ENCODE peak calls at places on chromosomes 12 and 14, in four cellular contexts. S is upper lobe of right lung, F is cardiac muscle cell, H is fibroblast of mammary gland. I is an unnamed sample.

GRCh38 chr12:46483572-46484395 is 111.2 kb upstream of the SLC38A2 start:
- DNase-seq in S (no peak), F (no peak), H (peak), I (no peak)

GRCh38 chr12:104691661-104692334 is 235.1 kb downstream of the CHST11 start:
- DNase-seq in S (no peak), F (no peak), H (no peak), I (no peak)

GRCh38 chr12:50132505-50133135 is 20.6 kb downstream of the COX14 start:
- DNase-seq in S (no peak), F (peak), H (peak), I (no peak)

GRCh38 chr14:72567226-72567625 is 326.7 kb downstream of the DPF3 start:
- DNase-seq in S (no peak), F (no peak), H (no peak), I (no peak)

GRCh38 chr14:104680056-104680805 is 9.2 kb upstream of the INF2 start:
- DNase-seq in S (peak), F (no peak), H (peak), I (peak)

GRCh38 chr12:53585726-53586125 is 40.5 kb downstream of the ATF7 start:
- DNase-seq in S (no peak), F (peak), H (no peak), I (no peak)

GRCh38 chr12:48750215-48750614 is 33.7 kb upstream of the CCNT1 start:
- DNase-seq in S (no peak), F (no peak), H (peak), I (no peak)

GRCh38 chr12:90064759-90065158 is 356.1 kb upstream of the ATP2B1 start:
- DNase-seq in S (no peak), F (no peak), H (peak), I (no peak)

GRCh38 chr14:51939727-51940126 is 49.6 kb upstream of the RTRAF start:
- DNase-seq in S (no peak), F (no peak), H (peak), I (no peak)

GRCh38 chr14:75221797-75222196 is 45.4 kb upstream of the TMED10 start:
- DNase-seq in S (no peak), F (no peak), H (no peak), I (no peak)

GRCh38 chr12:67925077-67925476 is 64.2 kb upstream of the IFNG-AS1 start:
- DNase-seq in S (no peak), F (no peak), H (peak), I (no peak)

GRCh38 chr12:103758310-103759089 is 82.5 kb downstream of the NT5DC3 start:
- DNase-seq in S (no peak), F (no peak), H (no peak), I (no peak)

GRCh38 chr12:115998119-115998633 is 279.3 kb downstream of the MED13L start:
- DNase-seq in S (no peak), F (peak), H (peak), I (peak)

GRCh38 chr14:105987563-105987962 is 461.2 kb downstream of the TMEM121 start:
- DNase-seq in S (no peak), F (no peak), H (no peak), I (no peak)

GRCh38 chr12:13194462-13195110 is 1.9 kb upstream of the EMP1 start:
- DNase-seq in S (no peak), F (no peak), H (peak), I (no peak)

GRCh38 chr14:105226198-105226597 is 22.1 kb upstream of the BTBD6 start:
- DNase-seq in S (no peak), F (no peak), H (no peak), I (no peak)

GRCh38 chr12:108570743-108571603 is 8.6 kb downstream of the ISCU start:
- DNase-seq in S (no peak), F (peak), H (peak), I (no peak)

GRCh38 chr12:117100251-117100650 is 1.0 kb upstream of the TESC start:
- DNase-seq in S (peak), F (peak), H (peak), I (peak)

GRCh38 chr12:95083471-95083870 is 10.1 kb upstream of the NR2C1 start:
- DNase-seq in S (no peak), F (no peak), H (peak), I (no peak)

GRCh38 chr12:122471324-122472226 is 29.2 kb downstream of the ZCCHC8 start:
- DNase-seq in S (no peak), F (peak), H (peak), I (peak)

GRCh38 chr14:54435500-54435981 is 5.6 kb downstream of the CNIH1 start:
- DNase-seq in S (no peak), F (no peak), H (peak), I (no peak)

GRCh38 chr12:116427200-116427932 is 131.8 kb upstream of the MAP1LC3B2 start:
- DNase-seq in S (no peak), F (peak), H (no peak), I (peak)

GRCh38 chr14:39406560-39406959 is 25.7 kb downstream of the FBXO33 start:
- DNase-seq in S (no peak), F (no peak), H (peak), I (no peak)

GRCh38 chr14:58395815-58396626 is at the start of gene TOMM20L:
- DNase-seq in S (peak), F (peak), H (peak), I (peak)

GRCh38 chr12:45464699-45465098 is 248.8 kb downstream of the ANO6 start:
- DNase-seq in S (no peak), F (peak), H (no peak), I (peak)

GRCh38 chr12:121981456-121981855 is 40.2 kb upstream of the BCL7A start:
- DNase-seq in S (no peak), F (no peak), H (no peak), I (no peak)

GRCh38 chr12:130644566-130644965 is 71.5 kb downstream of the RIMBP2 start:
- DNase-seq in S (no peak), F (no peak), H (no peak), I (no peak)

GRCh38 chr12:68334136-68334535 is 2.0 kb upstream of the MDM1 start:
- DNase-seq in S (no peak), F (no peak), H (no peak), I (peak)

GRCh38 chr14:103113303-103113702 is 10.0 kb upstream of the TNFAIP2 start:
- DNase-seq in S (no peak), F (no peak), H (no peak), I (no peak)

GRCh38 chr14:89207925-89208328 is 209.1 kb downstream of the FOXN3 start:
- DNase-seq in S (no peak), F (no peak), H (no peak), I (no peak)

GRCh38 chr12:86621957-86622356 is 365.8 kb upstream of the MGAT4C start:
- DNase-seq in S (no peak), F (no peak), H (no peak), I (no peak)

GRCh38 chr12:42759622-42760273 is 170.2 kb upstream of the PRICKLE1 start:
- DNase-seq in S (peak), F (no peak), H (peak), I (no peak)

GRCh38 chr12:104656921-104657320 is 200.2 kb downstream of the CHST11 start:
- DNase-seq in S (no peak), F (no peak), H (peak), I (no peak)

GRCh38 chr12:89840162-89840922 is 131.7 kb upstream of the ATP2B1 start:
- DNase-seq in S (no peak), F (no peak), H (peak), I (no peak)

GRCh38 chr14:92510972-92511371 is 2.6 kb upstream of the RIN3 start:
- DNase-seq in S (no peak), F (no peak), H (no peak), I (no peak)

GRCh38 chr12:28023156-28023887 is 50.8 kb upstream of the PTHLH start:
- DNase-seq in S (no peak), F (no peak), H (peak), I (peak)

GRCh38 chr12:115423546-115423987 is 739.6 kb upstream of the TBX3 start:
- DNase-seq in S (no peak), F (no peak), H (no peak), I (no peak)

GRCh38 chr12:131164096-131164872 is 210.6 kb downstream of the ADGRD1 start:
- DNase-seq in S (no peak), F (no peak), H (no peak), I (no peak)

GRCh38 chr12:66244446-66244845 is 55.4 kb downstream of the IRAK3 start:
- DNase-seq in S (no peak), F (no peak), H (peak), I (no peak)

GRCh38 chr14:52395728-52396127 is 81.6 kb downstream of the PTGER2 start:
- DNase-seq in S (no peak), F (no peak), H (no peak), I (no peak)

DNA sequence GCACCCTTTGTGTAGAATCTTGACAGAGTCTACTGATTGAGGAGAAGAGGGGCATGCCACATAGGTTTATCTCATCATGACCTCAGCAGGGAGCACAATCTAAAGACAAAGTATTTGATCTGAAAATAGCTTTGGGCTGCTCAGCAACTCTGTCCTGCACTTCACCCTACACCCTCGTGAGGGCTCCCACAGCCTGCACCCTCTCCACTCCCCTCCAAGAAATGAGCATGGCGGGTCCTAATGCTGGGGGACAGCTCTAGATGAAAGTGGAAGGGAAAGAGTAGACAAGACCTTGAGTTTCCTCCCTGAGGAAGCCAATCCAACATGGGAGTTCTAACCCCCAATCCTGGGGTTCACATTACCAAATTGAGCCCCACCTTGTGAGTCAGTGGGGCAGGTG is 10.7 kb upstream of the KRT5 start:
- DNase-seq in S (peak), F (no peak), H (no peak), I (no peak)
- TF ChIP-seq CTCF in S (no peak), F (no peak), H (no peak), I (no peak)

GRCh38 chr12:16076970-16077527 is 165.9 kb downstream of the DERA start:
- DNase-seq in S (no peak), F (no peak), H (no peak), I (no peak)

GRCh38 chr12:16075887-16076286 is 164.8 kb downstream of the DERA start:
- DNase-seq in S (no peak), F (no peak), H (no peak), I (no peak)

DNA sequence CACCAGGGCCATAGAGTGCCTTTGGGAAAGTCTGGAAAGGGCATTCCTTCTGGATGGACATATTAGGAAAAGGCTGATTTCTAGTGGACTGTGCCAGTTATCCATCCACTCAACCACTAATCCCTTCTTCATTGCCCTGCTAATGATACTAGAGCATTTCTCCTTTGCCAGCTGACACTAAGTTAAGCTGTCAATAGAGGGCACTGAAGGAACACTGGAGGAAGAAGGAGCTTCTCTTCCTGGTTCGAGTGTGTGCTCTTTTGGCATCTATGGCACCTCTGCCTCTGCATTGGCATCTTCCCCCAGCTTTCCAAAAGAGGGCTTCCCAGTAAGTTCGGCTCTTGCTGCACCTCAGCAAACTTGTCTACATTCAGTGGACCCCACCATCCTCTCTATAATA is 165.4 kb downstream of the DERA start:
- DNase-seq in S (no peak), F (peak), H (peak), I (peak)
- TF ChIP-seq CTCF in S (peak), F (peak), H (peak), I (peak)

GRCh38 chr12:5522358-5523335 is 90.7 kb downstream of the NTF3 start:
- DNase-seq in S (no peak), F (no peak), H (no peak), I (no peak)

GRCh38 chr12:5520037-5520436 is 88.1 kb downstream of the NTF3 start:
- DNase-seq in S (no peak), F (no peak), H (no peak), I (no peak)

GRCh38 chr12:5523396-5524115 is 91.6 kb downstream of the NTF3 start:
- DNase-seq in S (no peak), F (no peak), H (no peak), I (no peak)

GRCh38 chr12:5520831-5521230 is 88.9 kb downstream of the NTF3 start:
- DNase-seq in S (no peak), F (no peak), H (no peak), I (no peak)

GRCh38 chr12:5521456-5522325 is 89.8 kb downstream of the NTF3 start:
- DNase-seq in S (no peak), F (no peak), H (no peak), I (no peak)
- TF ChIP-seq CTCF in S (no peak), F (no peak), H (no peak), I (no peak)

DNA sequence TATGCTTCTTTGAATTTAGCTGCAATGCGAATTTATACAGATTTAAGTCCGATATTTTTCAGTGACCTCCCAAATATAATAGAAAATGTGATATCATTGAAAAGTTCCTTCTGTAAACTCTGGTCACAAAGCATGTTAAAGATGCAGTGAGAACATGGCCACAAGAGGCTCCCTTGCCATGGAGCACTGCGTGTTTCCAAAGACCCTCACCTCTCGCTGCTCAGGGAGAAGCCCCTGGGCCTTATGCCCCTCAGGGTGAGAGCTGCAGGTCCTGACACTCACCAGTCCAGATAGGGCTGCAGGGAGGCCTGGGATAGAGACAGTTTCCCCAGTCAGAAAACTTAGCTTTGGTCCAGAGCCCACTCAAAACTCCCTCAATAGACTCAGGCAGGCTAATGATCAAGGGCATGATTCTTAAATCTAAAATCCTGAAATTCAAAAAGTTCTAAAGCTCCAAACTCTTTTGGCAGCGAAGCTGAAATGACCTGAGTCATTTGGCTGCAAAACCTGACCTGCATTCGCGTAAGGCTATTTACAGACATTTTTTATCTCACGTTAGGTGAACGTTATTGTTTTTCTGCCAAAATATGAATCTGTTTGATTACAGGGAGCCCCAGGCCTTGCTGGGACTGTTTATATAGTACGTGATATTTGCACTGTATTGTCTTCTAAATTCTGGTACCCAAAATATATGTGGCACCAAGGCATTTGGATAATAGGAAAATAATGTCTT is 67.8 kb downstream of the CAPZA3 start:
- DNase-seq in S (no peak), F (peak), H (no peak), I (no peak)
- TF ChIP-seq CTCF in S (no peak), F (no peak), H (no peak), I (no peak)

DNA sequence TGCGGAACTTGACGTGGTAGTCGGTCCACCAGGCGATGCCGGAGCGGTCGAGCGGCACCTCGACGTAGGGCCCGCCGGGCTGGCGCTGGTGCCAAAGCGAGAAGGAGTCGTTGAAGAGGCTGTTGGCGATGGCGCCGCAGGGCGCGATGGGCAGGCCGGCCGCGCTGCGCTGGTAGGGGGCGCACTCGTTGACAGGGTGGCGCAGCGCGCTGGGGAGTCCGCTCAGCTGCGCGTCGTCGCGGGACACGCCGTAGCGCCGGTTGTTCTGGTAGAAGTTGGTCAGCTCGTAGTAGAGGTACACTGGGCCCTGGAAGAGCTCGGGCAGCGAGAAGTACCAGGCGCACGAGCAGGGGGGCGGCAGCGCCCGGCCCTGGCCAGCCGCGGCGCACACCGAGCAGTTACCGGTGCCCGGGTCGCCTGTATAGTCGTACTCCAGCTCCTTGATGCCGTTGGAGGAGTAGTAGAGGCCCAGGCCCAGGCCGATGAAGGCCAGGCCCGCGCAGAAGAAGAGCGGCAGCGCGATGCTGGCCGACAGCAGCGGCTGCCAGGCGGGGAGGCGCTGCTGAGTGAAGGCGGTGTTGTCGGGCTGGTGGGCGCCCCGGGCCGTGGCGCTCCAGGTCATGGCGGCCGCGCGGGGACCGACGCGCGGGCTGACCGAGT is 482 bp downstream of the TMEM30B start:
- DNase-seq in S (peak), F (peak), H (no peak), I (peak)
- TF ChIP-seq CTCF in S (peak), F (peak), H (no peak), I (peak)

DNA sequence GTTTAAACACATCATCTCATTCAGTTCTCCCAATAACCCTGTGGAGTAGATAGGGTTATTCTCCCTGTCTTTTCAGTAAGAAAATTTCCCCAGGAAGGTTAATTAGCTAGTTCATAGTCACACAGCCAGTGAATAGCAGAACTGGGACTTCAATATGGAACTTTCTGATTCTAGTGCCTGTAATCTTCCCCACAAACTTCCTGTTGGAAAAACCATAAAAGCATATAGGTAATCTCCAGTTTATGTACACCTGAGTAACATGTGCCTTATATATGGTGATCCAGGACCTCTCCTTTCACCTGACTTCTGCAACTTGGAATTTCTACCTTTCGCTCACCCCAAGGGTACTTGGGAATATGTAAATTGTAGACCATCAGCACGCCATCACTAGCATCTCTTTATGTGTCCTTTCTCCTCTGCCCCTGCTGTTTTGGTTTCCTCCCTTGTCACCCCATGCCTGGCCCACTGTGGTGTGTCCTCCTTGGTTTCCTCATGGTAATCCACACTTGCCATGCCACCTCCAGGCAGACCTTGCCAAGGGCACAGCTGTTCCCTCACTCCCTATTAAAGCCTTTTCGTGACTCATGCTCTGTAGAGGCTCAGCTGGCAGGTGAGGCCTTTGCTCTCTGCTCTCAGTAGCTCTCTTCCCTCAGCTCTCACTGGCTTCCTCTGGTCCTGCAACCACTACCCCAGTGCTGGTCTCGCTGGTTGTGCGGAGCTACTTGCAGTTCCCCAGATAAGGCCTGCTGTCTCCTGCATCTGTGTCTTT is 16.7 kb downstream of the TBC1D30 start:
- DNase-seq in S (no peak), F (no peak), H (no peak), I (no peak)
- TF ChIP-seq CTCF in S (no peak), F (no peak), H (no peak), I (no peak)

DNA sequence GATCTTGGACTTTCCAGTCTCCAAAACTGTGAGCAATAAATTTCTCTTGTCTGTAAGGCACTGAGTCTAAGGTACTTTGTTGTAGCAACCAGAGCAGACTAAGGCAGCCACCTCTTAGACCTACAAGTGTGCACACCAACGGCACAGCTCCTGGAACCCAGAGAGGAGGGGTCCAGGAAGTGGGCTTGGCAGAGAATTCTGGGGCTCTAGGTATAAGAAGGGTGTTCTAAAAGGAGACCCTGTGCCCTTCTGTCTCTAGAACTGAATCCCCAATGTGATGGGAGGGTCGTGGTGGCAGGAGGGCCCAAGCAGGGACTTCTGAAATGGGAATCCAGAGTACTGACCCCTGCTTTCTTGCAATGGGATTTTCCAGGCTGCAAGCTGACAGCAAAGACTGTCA is 13.5 kb upstream of the TFCP2 start:
- DNase-seq in S (no peak), F (no peak), H (no peak), I (no peak)
- TF ChIP-seq CTCF in S (no peak), F (no peak), H (no peak), I (no peak)